ENCODE peak calls at places on chromosome 13, in ten cellular contexts. N, Q, E, K, T, U, D, M, G and J are unnamed samples.

GRCh38 chr13:78602561-78603239 is 652 bp downstream of the POU4F1 start:
- DNase-seq in N (no peak), Q (no peak), E (no peak), K (no peak), T (no peak), U (no peak), D (no peak), M (peak; percentile 72), G (no peak), J (peak; percentile 35)

GRCh38 chr13:26707122-26708006 is 53.2 kb downstream of the GPR12 start:
- DNase-seq in N (no peak), Q (peak; percentile 51), E (no peak), K (peak; percentile 82), T (peak; percentile 50), U (peak; percentile 56), D (peak; percentile 7), M (no peak), G (peak; percentile 82), J (peak; percentile 63)

GRCh38 chr13:50912851-50913250 is 3.3 kb downstream of the RNASEH2B start:
- DNase-seq in N (no peak), Q (no peak), E (no peak), K (peak; percentile 34), T (no peak), U (peak; percentile 29), D (no peak), M (no peak), G (no peak), J (no peak)

GRCh38 chr13:111247552-111247951 is 72.9 kb upstream of the TEX29 start:
- DNase-seq in N (no peak), Q (no peak), E (no peak), K (no peak), T (no peak), U (no peak), D (no peak), M (no peak), G (peak; percentile 50), J (no peak)

GRCh38 chr13:110771194-110771593 is 57.7 kb downstream of the ING1 start:
- DNase-seq in N (no peak), Q (peak; percentile 21), E (no peak), K (no peak), T (no peak), U (no peak), D (no peak), M (no peak), G (peak; percentile 14), J (no peak)

GRCh38 chr13:67224148-67224846 is 5.8 kb downstream of the PCDH9 start:
- DNase-seq in N (peak; percentile 71), Q (peak; percentile 88), E (peak; percentile 71), K (peak; percentile 77), T (peak; percentile 27), U (peak; percentile 83), D (peak; percentile 68), M (peak; percentile 76), G (peak; percentile 95), J (peak; percentile 81)

GRCh38 chr13:44842158-44842557 is 147.1 kb downstream of the NUFIP1 start:
- DNase-seq in N (no peak), Q (no peak), E (no peak), K (no peak), T (no peak), U (peak; percentile 79), D (no peak), M (no peak), G (peak; percentile 68), J (no peak)

GRCh38 chr13:35694031-35694430 is 217.5 kb upstream of the MAB21L1 start:
- DNase-seq in N (no peak), Q (no peak), E (no peak), K (no peak), T (no peak), U (no peak), D (no peak), M (no peak), G (no peak), J (no peak)

GRCh38 chr13:26872444-26873173 is 112.0 kb upstream of the GPR12 start:
- DNase-seq in N (no peak), Q (peak; percentile 36), E (peak; percentile 60), K (peak; percentile 70), T (peak; percentile 66), U (peak; percentile 9), D (no peak), M (no peak), G (peak; percentile 64), J (peak; percentile 37)

GRCh38 chr13:74032325-74032724 is 101.9 kb downstream of the KLF12 start:
- DNase-seq in N (no peak), Q (no peak), E (no peak), K (no peak), T (no peak), U (no peak), D (no peak), M (no peak), G (no peak), J (no peak)

GRCh38 chr13:110023729-110024645 is 237.6 kb upstream of the IRS2 start:
- DNase-seq in N (peak; percentile 59), Q (no peak), E (peak; percentile 47), K (no peak), T (no peak), U (peak; percentile 87), D (no peak), M (no peak), G (peak; percentile 93), J (no peak)

GRCh38 chr13:49629196-49629938 is 1.1 kb downstream of the ARL11 start:
- DNase-seq in N (no peak), Q (no peak), E (no peak), K (no peak), T (no peak), U (peak; percentile 65), D (no peak), M (no peak), G (no peak), J (no peak)
- H3K4me3 ChIP-seq in N (no peak overlapping the region), Q (no peak overlapping the region), E (no peak overlapping the region), K (no peak overlapping the region), T (no peak overlapping the region), U (no peak overlapping the region), D (no peak overlapping the region), M (no peak overlapping the region), G (no peak overlapping the region), J (no peak overlapping the region)

DNA sequence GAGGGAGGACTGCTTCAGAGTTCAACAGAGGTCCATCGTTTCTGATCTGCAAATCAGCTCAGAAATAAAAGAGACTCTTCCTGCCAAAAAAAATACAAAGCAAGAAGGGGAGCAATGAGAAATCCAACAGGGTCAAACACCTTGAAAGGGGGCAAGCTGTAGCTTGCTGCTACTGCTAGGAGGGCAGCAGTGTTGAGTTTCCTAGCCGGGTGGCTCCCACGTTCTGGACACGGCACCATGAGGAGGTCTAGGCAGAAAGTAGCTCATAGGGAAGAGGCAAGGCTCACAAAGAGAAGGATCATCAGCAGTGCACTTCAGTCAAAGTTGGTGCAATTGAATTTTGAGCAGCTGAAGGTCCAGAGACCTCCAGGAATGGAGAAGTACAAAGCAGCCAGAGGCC is 75.3 kb downstream of the FOXO1 start:
- DNase-seq in N (no peak), Q (no peak), E (no peak), K (no peak), T (no peak), U (no peak), D (no peak), M (no peak), G (no peak), J (no peak)
- H3K4me3 ChIP-seq in N (no peak overlapping the region), Q (no peak overlapping the region), E (no peak overlapping the region), K (no peak overlapping the region), T (no peak overlapping the region), U (no peak overlapping the region), D (no peak overlapping the region), M (no peak overlapping the region), G (no peak overlapping the region), J (no peak overlapping the region)

GRCh38 chr13:75452564-75452963 is 29.4 kb downstream of the TBC1D4 start:
- DNase-seq in N (no peak), Q (no peak), E (no peak), K (no peak), T (no peak), U (no peak), D (no peak), M (no peak), G (peak; percentile 56), J (no peak)
- H3K4me3 ChIP-seq in N (no peak overlapping the region), Q (no peak overlapping the region), E (no peak overlapping the region), K (no peak overlapping the region), T (no peak overlapping the region), U (peak overlapping the region; percentile 65), D (no peak overlapping the region), M (no peak overlapping the region), G (no peak overlapping the region), J (no peak overlapping the region)

DNA sequence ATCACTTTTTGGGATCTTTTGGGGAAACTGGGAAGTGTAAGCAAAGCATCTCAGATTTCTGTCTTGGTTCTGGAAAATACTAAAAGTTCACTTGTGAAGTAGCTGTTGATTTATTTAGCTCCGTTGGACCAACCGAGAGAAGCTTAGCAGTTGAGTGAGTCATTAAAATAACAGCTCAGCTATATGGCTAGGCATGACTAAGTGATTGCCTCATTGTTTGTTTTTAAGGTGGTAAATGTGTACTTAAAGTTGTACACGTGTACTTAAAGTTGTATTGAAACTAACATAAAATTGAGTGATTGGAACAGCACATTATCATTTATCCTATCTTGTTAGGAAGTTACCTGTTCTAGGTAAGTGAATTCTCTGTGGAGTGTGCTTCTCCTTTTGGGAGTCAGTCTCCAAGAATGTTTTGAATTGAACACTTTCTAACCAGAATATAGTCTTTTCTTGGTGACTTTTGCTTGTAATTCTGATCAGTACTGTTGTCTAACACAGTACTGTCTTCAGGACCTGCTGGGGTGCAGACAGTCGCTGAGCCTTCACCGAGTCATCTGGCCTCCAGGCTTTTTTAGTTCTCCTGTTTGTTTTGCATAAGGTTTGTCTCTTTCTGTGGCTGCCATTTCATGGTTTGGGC is 2.9 kb upstream of the DCUN1D2 start:
- DNase-seq in N (no peak), Q (peak; percentile 87), E (no peak), K (peak; percentile 81), T (no peak), U (peak; percentile 95), D (peak; percentile 89), M (no peak), G (peak; percentile 97), J (no peak)
- H3K4me3 ChIP-seq in N (no peak overlapping the region), Q (peak overlapping the region; percentile 33), E (peak overlapping the region; percentile 88), K (no peak overlapping the region), T (no peak overlapping the region), U (peak overlapping the region; percentile 84), D (peak overlapping the region; percentile 38), M (no peak overlapping the region), G (peak overlapping the region; percentile 33), J (no peak overlapping the region)

GRCh38 chr13:114118086-114118762 is 14.2 kb downstream of the RASA3 start:
- DNase-seq in N (no peak), Q (peak; percentile 56), E (no peak), K (no peak), T (no peak), U (peak; percentile 39), D (no peak), M (peak; percentile 43), G (no peak), J (no peak)
- H3K4me3 ChIP-seq in N (no peak overlapping the region), Q (no peak overlapping the region), E (no peak overlapping the region), K (no peak overlapping the region), T (no peak overlapping the region), U (peak overlapping the region; percentile 47), D (peak overlapping the region; percentile 37), M (no peak overlapping the region), G (no peak overlapping the region), J (no peak overlapping the region)

GRCh38 chr13:31946091-31946770 is 85.3 kb upstream of the FRY start:
- DNase-seq in N (no peak), Q (no peak), E (no peak), K (no peak), T (no peak), U (no peak), D (no peak), M (no peak), G (peak; percentile 46), J (no peak)
- H3K4me3 ChIP-seq in N (no peak overlapping the region), Q (no peak overlapping the region), E (no peak overlapping the region), K (no peak overlapping the region), T (no peak overlapping the region), U (no peak overlapping the region), D (peak overlapping the region; percentile 18), M (no peak overlapping the region), G (no peak overlapping the region), J (no peak overlapping the region)